ENCODE peak calls at places on chromosomes 2 and 18, in seven cellular contexts. B is ovary, O is A549, Y is heart left ventricle, L is sigmoid colon, Z is GM12892, Q is spleen. M is an unnamed sample.
A peak's percentile ranks its signal among the peaks of the same experiment; 100 is the strongest.

GRCh38 chr18:61887838-61888237 is 5.0 kb downstream of the RNF152 start:
- DNase-seq in B (no peak), Q (no peak), Z (no peak), Y (no peak), O (no peak), L (no peak), M (no peak)

GRCh38 chr2:165407464-165407863 is 62.0 kb upstream of the CSRNP3 start:
- DNase-seq in O (no peak), Y (no peak), Q (no peak), L (no peak), B (no peak), Z (no peak), M (no peak)

GRCh38 chr2:134399096-134399495 is 145.2 kb downstream of the MGAT5 start:
- DNase-seq in Q (no peak), Y (no peak), B (no peak), L (no peak), O (no peak), Z (no peak), M (no peak)

GRCh38 chr2:186641807-186642321 is 52.0 kb upstream of the FAM171B start:
- DNase-seq in Z (no peak), O (peak; percentile 44), B (peak; percentile 30), L (no peak), Y (no peak), Q (no peak), M (peak; percentile 67)

GRCh38 chr2:219701847-219702634 is 74.6 kb downstream of the SLC4A3 start:
- DNase-seq in Y (peak; percentile 74), L (no peak), Z (no peak), B (no peak), O (no peak), Q (no peak), M (no peak)

GRCh38 chr18:28087173-28087563 is 89.8 kb downstream of the CDH2 start:
- DNase-seq in L (no peak), O (no peak), Y (peak; percentile 56), Q (no peak), Z (no peak), B (no peak), M (no peak)

GRCh38 chr18:6927136-6927535 is 190.5 kb downstream of the LAMA1 start:
- DNase-seq in B (no peak), L (no peak), O (no peak), Z (no peak), Q (no peak), Y (no peak), M (no peak)

GRCh38 chr2:206240335-206240734 is 34.1 kb upstream of the ZDBF2 start:
- DNase-seq in Q (no peak), B (no peak), L (no peak), O (no peak), Z (no peak), Y (peak; percentile 33), M (no peak)

GRCh38 chr2:218260166-218260565 is 649 bp upstream of the GPBAR1 start:
- DNase-seq in L (peak; percentile 61), O (no peak), Y (no peak), B (no peak), Z (no peak), Q (no peak), M (no peak)

GRCh38 chr18:24322594-24323136 is 75.0 kb downstream of the OSBPL1A start:
- DNase-seq in L (no peak), Y (no peak), O (no peak), B (no peak), Z (no peak), Q (no peak), M (no peak)

GRCh38 chr2:205701509-205701908 is 19.2 kb downstream of the NRP2 start:
- DNase-seq in O (no peak), Y (no peak), B (no peak), L (no peak), Z (no peak), Q (no peak), M (no peak)

DNA sequence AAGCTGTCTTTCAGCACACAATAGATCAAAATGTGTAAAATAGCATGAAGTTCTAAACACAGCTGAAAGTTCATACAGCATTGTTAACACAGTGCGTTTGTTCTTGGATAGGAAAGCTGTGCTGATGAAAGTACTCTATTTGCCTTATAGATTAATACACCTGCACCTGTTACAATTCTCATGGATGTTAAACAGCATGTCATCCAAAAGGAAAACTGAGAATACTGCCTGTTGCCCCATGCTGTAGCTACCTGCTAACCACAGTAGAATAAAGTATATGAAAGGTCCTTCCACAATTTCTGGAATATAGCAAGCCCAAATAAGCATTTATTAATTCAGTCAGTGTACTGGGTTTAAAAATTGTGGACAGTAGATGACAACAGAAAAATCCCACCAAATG is 166.7 kb upstream of the DTNA start:
- DNase-seq in B (no peak), O (no peak), L (no peak), Y (no peak), Z (no peak), Q (no peak), M (no peak)
- TF ChIP-seq POLR2A in B (no peak), O (no peak), L (no peak), Y (no peak), Z (no peak), Q (no peak), M (no peak)

GRCh38 chr2:207399301-207399700 is 130.5 kb upstream of the CREB1 start:
- DNase-seq in Y (no peak), Q (no peak), B (no peak), O (no peak), L (no peak), Z (no peak), M (no peak)

GRCh38 chr2:207397917-207398655 is 131.7 kb upstream of the CREB1 start:
- DNase-seq in Z (no peak), L (no peak), Y (no peak), Q (no peak), B (no peak), O (no peak), M (no peak)

GRCh38 chr2:207394203-207394741 is 135.5 kb upstream of the CREB1 start:
- DNase-seq in Y (no peak), Q (no peak), O (no peak), Z (no peak), L (no peak), B (no peak), M (no peak)

GRCh38 chr2:207395535-207396251 is 134.1 kb upstream of the CREB1 start:
- DNase-seq in L (no peak), Y (no peak), Z (no peak), Q (no peak), B (no peak), O (no peak), M (no peak)

GRCh38 chr2:207394812-207395534 is 134.8 kb upstream of the CREB1 start:
- DNase-seq in Q (no peak), Z (no peak), L (no peak), B (no peak), O (peak; percentile 34), Y (peak; percentile 25), M (peak; percentile 72)
- TF ChIP-seq POLR2A in Q (no peak), Z (no peak), L (no peak), B (no peak), O (no peak), Y (no peak), M (no peak)

DNA sequence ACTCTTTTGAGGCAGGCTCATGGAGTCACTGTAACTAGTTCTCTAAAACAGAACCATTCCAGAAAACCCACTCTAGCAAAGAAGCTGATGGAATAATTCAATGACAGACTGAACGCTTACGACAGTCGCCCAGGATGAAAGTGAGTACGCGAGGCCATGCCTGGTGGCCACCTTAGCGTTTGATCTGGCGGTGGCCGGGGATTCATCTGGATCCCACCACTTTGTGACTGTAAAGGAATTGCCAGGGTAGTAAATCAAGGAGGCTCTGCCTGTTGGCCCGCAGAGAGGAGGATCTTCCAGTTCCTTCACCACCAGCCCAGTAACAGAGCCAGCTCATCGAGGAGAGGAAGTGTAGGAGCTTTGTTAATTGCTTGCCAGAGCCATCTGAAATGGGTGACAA is 34.6 kb downstream of the GREB1 start:
- DNase-seq in Y (no peak), O (no peak), Q (peak; percentile 39), Z (no peak), B (peak; percentile 19), L (peak; percentile 48), M (no peak)
- TF ChIP-seq POLR2A in Y (no peak), O (no peak), Q (no peak), Z (no peak), B (no peak), L (no peak), M (no peak)

GRCh38 chr2:203327918-203328734 is at the start of gene ABI2:
- DNase-seq in B (peak; percentile 90), Q (peak; percentile 89), Z (peak; percentile 58), Y (peak; percentile 91), L (peak; percentile 91), O (peak; percentile 86), M (peak; percentile 80)
- TF ChIP-seq POLR2A in B (peak; percentile 39), Q (no peak), Z (peak; percentile 26), Y (no peak), L (peak; percentile 15), O (peak; percentile 37), M (no peak)

GRCh38 chr2:45650851-45651414 is 542 bp upstream of the PRKCE start:
- DNase-seq in Y (peak; percentile 97), Q (peak; percentile 97), Z (peak; percentile 76), O (peak; percentile 72), B (peak; percentile 96), L (peak; percentile 98), M (peak; percentile 87)
- TF ChIP-seq POLR2A in Y (no peak), Q (peak; percentile 60), Z (peak; percentile 78), O (peak; percentile 74), B (peak; percentile 89), L (peak; percentile 76), M (peak; percentile 57)

M was measured in erythroblast.